ENCODE peak calls at places on chromosomes 2 and 18, in five cellular contexts. K is A549, C is body of pancreas, S is IMR-90, M is tibial artery. G is an unnamed sample. For H3K4me1, the result is how much of the 10 kb centered on the place peaks cover.

GRCh38 chr2:29806461-29806860 is 114.9 kb downstream of the ALK start:
- DNase-seq in S (no peak), M (no peak), C (no peak), K (no peak), G (no peak)

GRCh38 chr18:59697236-59697932 is at the start of gene CCBE1:
- DNase-seq in S (peak), K (peak), M (no peak), C (peak), G (peak)

GRCh38 chr2:78979380-78980238 is 45.9 kb upstream of the REG3G start:
- DNase-seq in C (peak), M (no peak), K (no peak), S (no peak), G (peak)

GRCh38 chr2:101063352-101063751 is 61.3 kb downstream of the RPL31 start:
- DNase-seq in M (no peak), K (no peak), S (no peak), C (no peak), G (no peak)

GRCh38 chr18:26190506-26190905 is 35.7 kb upstream of the TAF4B start:
- DNase-seq in K (no peak), C (no peak), S (no peak), M (no peak), G (no peak)

GRCh38 chr2:231455222-231455621 is 9.1 kb downstream of the NCL start:
- DNase-seq in M (no peak), S (no peak), C (no peak), K (no peak), G (no peak)

GRCh38 chr18:78192044-78192443 is 787.6 kb upstream of the SALL3 start:
- DNase-seq in S (no peak), M (no peak), K (no peak), C (peak), G (no peak)

GRCh38 chr2:32812316-32812715 is 134.4 kb upstream of the LTBP1 start:
- DNase-seq in S (peak), M (no peak), C (no peak), K (no peak), G (no peak)

GRCh38 chr2:10400978-10401951 is 46.9 kb downstream of the ODC1 start:
- DNase-seq in S (no peak), C (no peak), M (no peak), K (no peak), G (peak)
- H3K4me1 ChIP-seq in S (under half), C (under half), M (under half), K (half or more), G (half or more)

GRCh38 chr18:55402731-55403405 is 185.1 kb downstream of the TCF4 start:
- DNase-seq in S (no peak), C (no peak), M (no peak), K (no peak), G (no peak)

GRCh38 chr18:55403555-55403954 is 184.4 kb downstream of the TCF4 start:
- DNase-seq in C (no peak), M (no peak), S (no peak), K (no peak), G (no peak)

GRCh38 chr18:55400590-55401274 is 187.3 kb downstream of the TCF4 start:
- DNase-seq in S (peak), K (no peak), C (no peak), M (no peak), G (no peak)

GRCh38 chr18:55401638-55402191 is 186.3 kb downstream of the TCF4 start:
- DNase-seq in M (peak), C (no peak), K (no peak), S (peak), G (no peak)

DNA sequence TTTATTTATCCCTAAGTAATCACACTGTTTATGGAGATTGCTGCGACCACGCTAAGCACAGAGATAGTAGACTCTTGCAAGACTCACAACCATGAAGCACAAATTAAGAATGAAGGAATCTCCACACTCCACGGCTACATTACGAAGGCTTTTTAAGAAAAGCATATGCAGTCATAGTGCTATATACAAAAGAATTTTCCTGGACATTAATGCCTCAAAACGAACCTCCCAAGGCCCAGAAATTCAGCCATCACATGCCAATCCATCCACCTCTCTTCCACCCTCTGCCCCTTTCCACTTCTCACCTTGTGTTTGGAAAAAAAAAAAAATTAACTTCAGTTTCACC is 186.7 kb downstream of the TCF4 start:
- DNase-seq in K (no peak), C (no peak), S (peak), M (no peak), G (no peak)
- H3K4me1 ChIP-seq in K (under half), C (under half), S (under half), M (under half), G (under half)

GRCh38 chr18:48136051-48136543 is 205.6 kb upstream of the SMAD2 start:
- DNase-seq in S (no peak), M (no peak), C (peak), K (no peak), G (peak)

GRCh38 chr18:48133675-48134251 is 203.3 kb upstream of the SMAD2 start:
- DNase-seq in M (no peak), K (no peak), C (no peak), S (no peak), G (peak)

GRCh38 chr18:48136544-48137353 is 206.3 kb upstream of the SMAD2 start:
- DNase-seq in S (no peak), K (peak), C (peak), M (no peak), G (peak)

GRCh38 chr18:48134609-48135008 is 204.2 kb upstream of the SMAD2 start:
- DNase-seq in C (no peak), K (no peak), S (no peak), M (no peak), G (no peak)

GRCh38 chr18:48135436-48135966 is 205.0 kb upstream of the SMAD2 start:
- DNase-seq in C (no peak), M (no peak), K (no peak), S (no peak), G (no peak)
- H3K4me1 ChIP-seq in C (half or more), M (under half), K (under half), S (under half), G (half or more)

GRCh38 chr2:15647622-15648590 is 56.2 kb downstream of the DDX1 start:
- DNase-seq in S (no peak), K (no peak), C (no peak), M (no peak), G (no peak)
- H3K4me1 ChIP-seq in S (under half), K (under half), C (under half), M (under half), G (under half)